ENCODE peak calls at places on chromosomes 1 and 21, in six cellular contexts. R is suprapubic skin, L is H1, A is GM06990, D is mammary epithelial cell, V is tibial artery. Y is an unnamed sample.

GRCh38 chr21:32414579-32415358 is 2.3 kb downstream of the EVA1C start:
- DNase-seq in R (peak), L (no peak), A (no peak), D (peak), V (no peak), Y (no peak)

GRCh38 chr1:208031932-208032320 is 121.0 kb upstream of the CD34 start:
- DNase-seq in R (no peak), L (no peak), A (no peak), D (no peak), V (no peak), Y (no peak)

GRCh38 chr1:168469690-168470089 is 74.1 kb downstream of the XCL2 start:
- DNase-seq in R (peak), L (no peak), A (no peak), D (peak), V (peak), Y (no peak)

GRCh38 chr21:10521091-10521598 is at the start of gene TPTE:
- DNase-seq in R (no peak), L (no peak), A (peak), D (no peak), V (no peak), Y (no peak)

GRCh38 chr1:160544647-160545046 is 21.6 kb upstream of the SLAMF6 start:
- DNase-seq in R (no peak), L (no peak), A (no peak), D (no peak), V (no peak), Y (no peak)

GRCh38 chr1:7783178-7783711 is 846 bp upstream of the PER3 start:
- DNase-seq in R (no peak), L (no peak), A (peak), D (peak), V (peak), Y (no peak)

GRCh38 chr1:33094971-33095604 is 14.1 kb downstream of the AZIN2 start:
- DNase-seq in R (no peak), L (peak), A (no peak), D (peak), V (no peak), Y (no peak)

GRCh38 chr1:31421404-31422040 is 8.5 kb downstream of the SERINC2 start:
- DNase-seq in R (no peak), L (no peak), A (no peak), D (peak), V (no peak), Y (no peak)

GRCh38 chr1:156319664-156320063 is 18.4 kb downstream of the CCT3 start:
- DNase-seq in R (peak), L (no peak), A (no peak), D (no peak), V (no peak), Y (no peak)

GRCh38 chr1:64469977-64470669 is at the start of gene CACHD1:
- DNase-seq in R (peak), L (no peak), A (peak), D (peak), V (peak), Y (peak)

GRCh38 chr21:37914211-37914900 is 1.9 kb downstream of the KCNJ6 start:
- DNase-seq in R (no peak), L (no peak), A (no peak), D (peak), V (no peak), Y (no peak)

GRCh38 chr1:91478693-91479234 is 21.9 kb upstream of the CDC7 start:
- DNase-seq in R (no peak), L (no peak), A (no peak), D (no peak), V (no peak), Y (no peak)

GRCh38 chr1:165114022-165114888 is 242.3 kb downstream of the LMX1A start:
- DNase-seq in R (no peak), L (peak), A (no peak), D (peak), V (no peak), Y (no peak)

GRCh38 chr1:218209351-218209861 is 75.7 kb upstream of the RRP15 start:
- DNase-seq in R (no peak), L (no peak), A (no peak), D (peak), V (no peak), Y (no peak)

GRCh38 chr1:46285730-46286477 is 17.5 kb downstream of the LRRC41 start:
- DNase-seq in R (no peak), L (peak), A (no peak), D (no peak), V (no peak), Y (peak)

GRCh38 chr21:42593815-42594157 is 59.6 kb upstream of the PDE9A start:
- DNase-seq in R (no peak), L (no peak), A (no peak), D (no peak), V (no peak), Y (no peak)

GRCh38 chr1:45211061-45211460 is 4.7 kb upstream of the ZSWIM5 start:
- DNase-seq in R (no peak), L (no peak), A (no peak), D (no peak), V (no peak), Y (no peak)

GRCh38 chr21:42618713-42619112 is 34.7 kb upstream of the PDE9A start:
- DNase-seq in R (peak), L (no peak), A (no peak), D (no peak), V (no peak), Y (no peak)

GRCh38 chr1:30083800-30084464 is 639.5 kb downstream of the MATN1 start:
- DNase-seq in R (no peak), L (no peak), A (no peak), D (peak), V (peak), Y (no peak)

GRCh38 chr1:244319283-244320132 is 132.2 kb downstream of the ADSS2 start:
- DNase-seq in R (no peak), L (no peak), A (peak), D (peak), V (no peak), Y (no peak)

GRCh38 chr21:15224346-15225086 is 159.7 kb upstream of the NRIP1 start:
- DNase-seq in R (no peak), L (no peak), A (no peak), D (peak), V (no peak), Y (no peak)

GRCh38 chr1:42334240-42335049 is 590 bp downstream of the FOXJ3 start:
- DNase-seq in R (peak), L (no peak), A (no peak), D (peak), V (peak), Y (peak)

GRCh38 chr1:226443439-226443838 is 35.5 kb upstream of the PARP1 start:
- DNase-seq in R (no peak), L (no peak), A (no peak), D (peak), V (no peak), Y (no peak)

GRCh38 chr1:184888505-184888904 is 85.8 kb downstream of the NIBAN1 start:
- DNase-seq in R (no peak), L (no peak), A (no peak), D (peak), V (no peak), Y (no peak)

GRCh38 chr1:218312509-218312908 is 27.4 kb downstream of the RRP15 start:
- DNase-seq in R (no peak), L (no peak), A (no peak), D (no peak), V (no peak), Y (no peak)

GRCh38 chr1:64663654-64664053 is 81.2 kb upstream of the RAVER2 start:
- DNase-seq in R (no peak), L (no peak), A (peak), D (no peak), V (no peak), Y (no peak)

GRCh38 chr1:40153073-40153770 is 8.0 kb upstream of the RLF start:
- DNase-seq in R (no peak), L (no peak), A (peak), D (peak), V (no peak), Y (no peak)

GRCh38 chr1:118503747-118504146 is 318.7 kb upstream of the SPAG17 start:
- DNase-seq in R (no peak), L (no peak), A (no peak), D (no peak), V (no peak), Y (no peak)

GRCh38 chr21:35829014-35829525 is 231.3 kb downstream of the SETD4 start:
- DNase-seq in R (no peak), L (no peak), A (no peak), D (no peak), V (no peak), Y (no peak)

GRCh38 chr1:204405988-204406387 is 5.6 kb downstream of the PPP1R15B start:
- DNase-seq in R (no peak), L (no peak), A (no peak), D (no peak), V (no peak), Y (no peak)

GRCh38 chr1:55989971-55990370 is 589.4 kb downstream of the PLPP3 start:
- DNase-seq in R (no peak), L (no peak), A (no peak), D (no peak), V (no peak), Y (no peak)

GRCh38 chr1:30514137-30514654 is 209.2 kb downstream of the MATN1 start:
- DNase-seq in R (no peak), L (no peak), A (no peak), D (no peak), V (no peak), Y (peak)

GRCh38 chr1:28246427-28246832 is 10.5 kb downstream of the ATP5IF1 start:
- DNase-seq in R (no peak), L (no peak), A (peak), D (peak), V (no peak), Y (no peak)

GRCh38 chr1:7404046-7404742 is 366.9 kb upstream of the VAMP3 start:
- DNase-seq in R (peak), L (no peak), A (no peak), D (no peak), V (peak), Y (peak)

GRCh38 chr1:94926915-94927404 is at the start of gene CNN3:
- DNase-seq in R (peak), L (peak), A (peak), D (peak), V (peak), Y (peak)
- TF ChIP-seq CTCF in R (no peak), L (no peak), A (no peak), D (no peak), V (no peak), Y (no peak)

GRCh38 chr1:2557146-2558029 is 1.2 kb downstream of the TNFRSF14 start:
- DNase-seq in R (no peak), L (no peak), A (no peak), D (no peak), V (no peak), Y (no peak)
- TF ChIP-seq CTCF in R (peak), L (no peak), A (peak), D (no peak), V (no peak), Y (no peak)

GRCh38 chr1:70048336-70048735 is 157.0 kb downstream of the LRRC40 start:
- DNase-seq in R (no peak), L (no peak), A (no peak), D (no peak), V (no peak), Y (no peak)
- TF ChIP-seq CTCF in R (no peak), L (no peak), A (no peak), D (no peak), V (no peak), Y (no peak)

DNA sequence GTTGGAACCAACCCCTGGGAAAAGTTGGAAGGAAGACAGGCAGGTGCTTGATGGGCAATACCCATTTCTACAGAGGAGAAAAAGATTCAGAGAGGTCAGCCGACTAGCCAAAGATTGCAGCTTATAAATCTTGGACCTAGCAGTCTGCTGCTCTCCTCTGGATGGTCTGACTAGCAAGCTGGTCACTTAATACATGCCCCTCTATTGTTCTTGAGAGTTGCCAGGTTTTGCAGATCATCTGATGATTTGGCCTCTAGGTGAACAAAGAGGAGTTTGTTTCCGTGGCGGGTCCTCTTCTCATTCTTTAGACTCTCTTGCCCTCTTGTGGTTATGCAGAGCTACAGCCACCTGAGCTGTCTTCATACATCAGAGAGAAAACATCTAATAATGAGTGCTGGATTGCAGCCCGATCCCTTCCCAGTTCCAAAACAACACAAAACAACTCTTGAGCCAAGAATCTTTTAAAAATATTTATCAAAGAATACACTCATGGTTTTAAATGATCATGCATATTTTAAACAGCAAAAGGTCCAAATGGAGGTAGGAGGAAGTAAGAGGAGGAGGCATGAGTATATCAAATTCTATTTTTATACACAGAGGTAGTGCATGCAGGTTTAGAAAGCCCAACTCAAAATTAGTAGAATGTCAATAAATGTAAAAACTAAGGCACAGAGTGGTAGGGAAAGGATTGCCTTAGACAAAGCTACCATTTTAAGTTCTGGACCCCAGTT is 115.7 kb downstream of the SLC30A10 start:
- DNase-seq in R (no peak), L (peak), A (no peak), D (peak), V (no peak), Y (no peak)
- TF ChIP-seq CTCF in R (peak), L (peak), A (peak), D (peak), V (peak), Y (peak)